ENCODE peak calls at places on chromosomes 4 and X, in eight cellular contexts. One of them, this sample, is unnamed.
A peak's percentile ranks its signal among the peaks of the same experiment; 100 is the strongest.

GRCh38 chr4:8644966-8645752 is 52.6 kb downstream of the CPZ start:
- DNase-seq in NB4: no peak
- DNase-seq in hepatocyte: no peak
- DNase-seq in ascending aorta: peak; percentile 58
- DNase-seq in astrocyte of the cerebellum: no peak
- DNase-seq in GM13977: no peak
- DNase-seq in lower leg skin: peak; percentile 77
- DNase-seq in A549: no peak
- DNase-seq in this sample: no peak

GRCh38 chrX:53163436-53163835 is 61.6 kb downstream of the KDM5C start:
- DNase-seq in GM13977: no peak
- DNase-seq in NB4: no peak
- DNase-seq in astrocyte of the cerebellum: no peak
- DNase-seq in ascending aorta: no peak
- DNase-seq in A549: no peak
- DNase-seq in hepatocyte: no peak
- DNase-seq in lower leg skin: no peak
- DNase-seq in this sample: no peak

GRCh38 chrX:101391831-101392230 is 1.0 kb downstream of the RPL36A start:
- DNase-seq in A549: no peak
- DNase-seq in NB4: no peak
- DNase-seq in lower leg skin: no peak
- DNase-seq in ascending aorta: no peak
- DNase-seq in astrocyte of the cerebellum: no peak
- DNase-seq in GM13977: no peak
- DNase-seq in hepatocyte: no peak
- DNase-seq in this sample: no peak

GRCh38 chr4:94262163-94263016 is 54.7 kb downstream of the SMARCAD1 start:
- DNase-seq in ascending aorta: no peak
- DNase-seq in GM13977: no peak
- DNase-seq in lower leg skin: no peak
- DNase-seq in astrocyte of the cerebellum: no peak
- DNase-seq in A549: no peak
- DNase-seq in hepatocyte: no peak
- DNase-seq in NB4: no peak
- DNase-seq in this sample: no peak

GRCh38 chr4:6937201-6937600 is 27.6 kb downstream of the TBC1D14 start:
- DNase-seq in NB4: peak; percentile 62
- DNase-seq in hepatocyte: no peak
- DNase-seq in GM13977: no peak
- DNase-seq in ascending aorta: no peak
- DNase-seq in lower leg skin: no peak
- DNase-seq in astrocyte of the cerebellum: no peak
- DNase-seq in A549: no peak
- DNase-seq in this sample: no peak

GRCh38 chrX:128057421-128057820 is 5.2 kb upstream of the ACTRT1 start:
- DNase-seq in hepatocyte: no peak
- DNase-seq in lower leg skin: no peak
- DNase-seq in ascending aorta: no peak
- DNase-seq in NB4: no peak
- DNase-seq in astrocyte of the cerebellum: no peak
- DNase-seq in A549: no peak
- DNase-seq in GM13977: no peak
- DNase-seq in this sample: no peak

GRCh38 chrX:31931225-31931624 is 859.4 kb upstream of the FTHL17 start:
- DNase-seq in ascending aorta: no peak
- DNase-seq in GM13977: no peak
- DNase-seq in NB4: no peak
- DNase-seq in lower leg skin: no peak
- DNase-seq in hepatocyte: no peak
- DNase-seq in astrocyte of the cerebellum: peak; percentile 12
- DNase-seq in A549: no peak
- DNase-seq in this sample: no peak

GRCh38 chrX:125203379-125203736 is 116.3 kb upstream of the TEX13C start:
- DNase-seq in GM13977: no peak
- DNase-seq in A549: no peak
- DNase-seq in hepatocyte: no peak
- DNase-seq in ascending aorta: no peak
- DNase-seq in NB4: no peak
- DNase-seq in lower leg skin: no peak
- DNase-seq in astrocyte of the cerebellum: no peak
- DNase-seq in this sample: no peak

GRCh38 chr4:108959497-108959896 is 196.6 kb upstream of the ETNPPL start:
- DNase-seq in ascending aorta: no peak
- DNase-seq in GM13977: no peak
- DNase-seq in lower leg skin: no peak
- DNase-seq in hepatocyte: no peak
- DNase-seq in NB4: no peak
- DNase-seq in astrocyte of the cerebellum: no peak
- DNase-seq in A549: no peak
- DNase-seq in this sample: no peak
- TF ChIP-seq CTCF in ascending aorta: no peak
- TF ChIP-seq CTCF in GM13977: no peak
- TF ChIP-seq CTCF in lower leg skin: no peak
- TF ChIP-seq CTCF in hepatocyte: no peak
- TF ChIP-seq CTCF in NB4: no peak
- TF ChIP-seq CTCF in astrocyte of the cerebellum: no peak
- TF ChIP-seq CTCF in A549: no peak
- TF ChIP-seq CTCF in this sample: no peak

DNA sequence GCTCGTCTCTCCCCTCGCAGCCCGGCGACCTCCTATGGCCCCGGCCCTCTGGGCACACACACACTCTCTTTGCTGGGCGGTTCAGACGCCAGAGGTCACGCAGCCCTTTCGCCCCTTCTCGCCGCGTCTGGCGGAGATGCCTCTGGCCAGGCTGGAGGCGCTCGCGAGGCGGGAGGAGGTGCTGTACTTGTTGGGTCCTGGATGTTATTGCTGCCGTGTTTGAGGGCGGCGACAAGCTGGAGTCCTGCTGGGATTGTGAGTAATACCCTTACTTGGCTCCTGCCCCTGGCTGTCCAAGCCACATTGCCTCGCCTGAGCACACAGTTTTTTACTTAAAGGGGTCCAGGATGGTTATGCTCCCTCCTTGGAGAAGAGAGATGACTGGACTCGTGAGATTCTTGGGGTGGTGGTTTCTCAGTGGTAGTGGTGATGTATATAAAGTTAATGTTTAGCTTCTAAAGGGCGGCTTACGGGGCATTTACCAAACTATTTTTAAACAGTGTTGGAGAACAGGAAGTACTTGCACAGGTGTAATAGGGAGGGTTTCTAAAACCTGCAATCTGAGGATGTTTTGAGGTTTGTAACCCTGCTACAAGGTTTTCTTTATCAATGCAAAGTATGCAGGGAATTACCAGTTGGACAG is 572 bp downstream of the USP53 start:
- DNase-seq in hepatocyte: peak; percentile 90
- DNase-seq in ascending aorta: peak; percentile 97
- DNase-seq in NB4: peak; percentile 95
- DNase-seq in GM13977: peak; percentile 59
- DNase-seq in lower leg skin: peak; percentile 97
- DNase-seq in astrocyte of the cerebellum: peak; percentile 91
- DNase-seq in A549: peak; percentile 68
- DNase-seq in this sample: peak; percentile 49
- TF ChIP-seq CTCF in hepatocyte: peak; percentile 28
- TF ChIP-seq CTCF in ascending aorta: no peak
- TF ChIP-seq CTCF in NB4: peak; percentile 24
- TF ChIP-seq CTCF in GM13977: peak; percentile 55
- TF ChIP-seq CTCF in lower leg skin: no peak
- TF ChIP-seq CTCF in astrocyte of the cerebellum: peak; percentile 51
- TF ChIP-seq CTCF in A549: no peak
- TF ChIP-seq CTCF in this sample: peak; percentile 10

GRCh38 chrX:39438603-39439602 is 637.6 kb downstream of the MID1IP1 start:
- DNase-seq in lower leg skin: no peak
- DNase-seq in hepatocyte: no peak
- DNase-seq in GM13977: no peak
- DNase-seq in A549: no peak
- DNase-seq in ascending aorta: no peak
- DNase-seq in NB4: peak; percentile 7
- DNase-seq in astrocyte of the cerebellum: no peak
- DNase-seq in this sample: no peak
- TF ChIP-seq CTCF in lower leg skin: no peak
- TF ChIP-seq CTCF in hepatocyte: peak; percentile 30
- TF ChIP-seq CTCF in GM13977: peak; percentile 45
- TF ChIP-seq CTCF in A549: no peak
- TF ChIP-seq CTCF in ascending aorta: no peak
- TF ChIP-seq CTCF in NB4: peak; percentile 8
- TF ChIP-seq CTCF in astrocyte of the cerebellum: peak; percentile 16
- TF ChIP-seq CTCF in this sample: no peak

DNA sequence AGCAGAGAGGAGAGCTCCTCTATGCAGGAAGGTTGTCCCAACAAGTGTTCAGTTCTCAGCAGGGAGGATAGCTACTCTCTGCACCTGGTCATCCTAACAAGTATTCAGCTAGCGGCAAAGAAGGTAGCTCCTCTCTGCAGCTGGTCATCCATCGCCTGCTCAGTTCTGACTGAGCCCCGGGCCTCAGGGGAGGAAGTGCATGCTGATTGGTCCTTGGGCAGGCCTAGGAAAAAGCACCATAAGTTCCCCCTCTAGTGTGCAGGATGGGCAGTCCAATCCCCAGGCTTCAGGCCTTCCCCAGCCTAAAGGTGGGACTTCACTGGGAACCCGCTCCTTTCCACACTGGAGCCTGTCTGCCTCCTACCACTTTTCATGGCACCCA is 4.4 kb upstream of the FBXW7 start:
- DNase-seq in lower leg skin: no peak
- DNase-seq in GM13977: peak; percentile 61
- DNase-seq in ascending aorta: no peak
- DNase-seq in NB4: no peak
- DNase-seq in astrocyte of the cerebellum: no peak
- DNase-seq in hepatocyte: peak; percentile 14
- DNase-seq in A549: no peak
- DNase-seq in this sample: no peak
- TF ChIP-seq CTCF in lower leg skin: no peak
- TF ChIP-seq CTCF in GM13977: no peak
- TF ChIP-seq CTCF in ascending aorta: no peak
- TF ChIP-seq CTCF in NB4: no peak
- TF ChIP-seq CTCF in astrocyte of the cerebellum: no peak
- TF ChIP-seq CTCF in hepatocyte: no peak
- TF ChIP-seq CTCF in A549: no peak
- TF ChIP-seq CTCF in this sample: no peak

DNA sequence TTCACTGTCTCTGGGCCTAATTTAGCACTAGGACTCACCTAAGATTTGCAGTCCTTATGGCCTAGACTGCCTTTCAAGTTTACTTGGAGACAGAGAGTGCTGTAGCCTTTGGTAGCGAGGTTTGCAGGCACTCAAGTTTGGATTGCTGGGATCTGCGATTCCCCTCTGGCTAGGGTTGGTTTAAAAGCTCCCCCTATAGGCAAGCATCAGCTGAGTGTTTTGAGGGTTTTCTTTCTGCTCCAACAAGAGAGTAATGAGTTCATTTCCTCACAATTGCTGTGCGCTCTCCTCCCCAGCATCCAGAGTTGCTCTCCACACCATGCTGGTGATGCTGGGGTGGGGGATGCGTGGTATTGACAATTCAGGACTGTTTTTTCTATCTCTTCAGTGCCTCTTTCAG is 206.9 kb downstream of the GLUD2 start:
- DNase-seq in hepatocyte: no peak
- DNase-seq in NB4: peak; percentile 2
- DNase-seq in astrocyte of the cerebellum: no peak
- DNase-seq in ascending aorta: no peak
- DNase-seq in A549: no peak
- DNase-seq in GM13977: no peak
- DNase-seq in lower leg skin: no peak
- DNase-seq in this sample: no peak
- TF ChIP-seq CTCF in hepatocyte: no peak
- TF ChIP-seq CTCF in NB4: peak; percentile 8
- TF ChIP-seq CTCF in astrocyte of the cerebellum: no peak
- TF ChIP-seq CTCF in ascending aorta: no peak
- TF ChIP-seq CTCF in A549: no peak
- TF ChIP-seq CTCF in GM13977: peak; percentile 41
- TF ChIP-seq CTCF in lower leg skin: no peak
- TF ChIP-seq CTCF in this sample: no peak

DNA sequence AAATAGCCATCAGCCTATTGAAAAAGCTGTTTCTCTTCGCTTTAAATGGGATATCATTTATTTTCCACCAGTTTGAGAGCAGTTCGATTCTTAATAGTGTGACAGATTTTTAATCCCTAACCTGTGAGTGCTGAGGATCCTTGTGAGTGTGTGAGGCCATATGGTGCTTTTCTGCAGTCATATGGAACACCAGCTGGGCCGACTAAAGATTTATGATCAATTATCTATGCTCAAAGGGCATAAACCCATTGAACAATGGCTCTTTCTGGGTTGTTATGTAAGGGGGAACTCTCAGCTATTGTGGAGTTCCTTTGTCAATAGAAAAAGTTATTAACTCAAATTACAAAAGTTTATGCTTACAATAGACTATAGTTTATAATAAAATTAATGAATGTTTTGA is 1003.6 kb downstream of the FAT4 start:
- DNase-seq in NB4: no peak
- DNase-seq in A549: no peak
- DNase-seq in hepatocyte: no peak
- DNase-seq in GM13977: no peak
- DNase-seq in astrocyte of the cerebellum: no peak
- DNase-seq in lower leg skin: no peak
- DNase-seq in ascending aorta: no peak
- DNase-seq in this sample: no peak
- TF ChIP-seq CTCF in NB4: no peak
- TF ChIP-seq CTCF in A549: no peak
- TF ChIP-seq CTCF in hepatocyte: no peak
- TF ChIP-seq CTCF in GM13977: no peak
- TF ChIP-seq CTCF in astrocyte of the cerebellum: no peak
- TF ChIP-seq CTCF in lower leg skin: no peak
- TF ChIP-seq CTCF in ascending aorta: no peak
- TF ChIP-seq CTCF in this sample: no peak

GRCh38 chr4:24551492-24552330 is 32.6 kb downstream of the DHX15 start:
- DNase-seq in ascending aorta: no peak
- DNase-seq in astrocyte of the cerebellum: no peak
- DNase-seq in GM13977: no peak
- DNase-seq in lower leg skin: no peak
- DNase-seq in NB4: peak; percentile 36
- DNase-seq in A549: no peak
- DNase-seq in hepatocyte: peak; percentile 6
- DNase-seq in this sample: no peak
- TF ChIP-seq CTCF in ascending aorta: no peak
- TF ChIP-seq CTCF in astrocyte of the cerebellum: no peak
- TF ChIP-seq CTCF in GM13977: peak; percentile 21
- TF ChIP-seq CTCF in lower leg skin: no peak
- TF ChIP-seq CTCF in NB4: no peak
- TF ChIP-seq CTCF in A549: peak; percentile 25
- TF ChIP-seq CTCF in hepatocyte: peak; percentile 54
- TF ChIP-seq CTCF in this sample: no peak

DNA sequence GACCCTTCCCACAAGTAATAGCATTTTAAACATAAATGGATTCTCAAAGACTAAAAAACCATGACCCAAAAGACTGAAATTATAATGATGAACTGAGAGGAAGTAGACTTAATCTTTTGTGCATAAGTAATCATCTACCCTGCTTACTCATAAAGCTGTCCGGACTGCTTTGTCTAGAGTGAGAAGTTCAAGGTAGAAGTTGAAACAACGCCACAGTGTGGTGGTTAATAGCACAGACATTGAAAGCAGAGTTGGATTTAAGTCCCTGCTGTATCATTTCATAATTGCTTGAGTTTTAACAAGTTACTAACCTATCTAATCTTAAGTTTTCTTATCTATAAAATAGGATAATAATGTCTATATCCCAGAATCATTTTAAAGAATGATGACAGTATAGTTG is 346.5 kb downstream of the CENPC start:
- DNase-seq in A549: no peak
- DNase-seq in NB4: peak; percentile 49
- DNase-seq in astrocyte of the cerebellum: peak; percentile 53
- DNase-seq in ascending aorta: no peak
- DNase-seq in hepatocyte: peak; percentile 63
- DNase-seq in GM13977: no peak
- DNase-seq in lower leg skin: no peak
- DNase-seq in this sample: no peak
- TF ChIP-seq CTCF in A549: no peak
- TF ChIP-seq CTCF in NB4: peak; percentile 38
- TF ChIP-seq CTCF in astrocyte of the cerebellum: peak; percentile 39
- TF ChIP-seq CTCF in ascending aorta: no peak
- TF ChIP-seq CTCF in hepatocyte: peak; percentile 58
- TF ChIP-seq CTCF in GM13977: peak; percentile 17
- TF ChIP-seq CTCF in lower leg skin: no peak
- TF ChIP-seq CTCF in this sample: no peak

This sample was measured in natural killer cell.